ENCODE peak calls at places on chromosome 22, in ten cellular contexts. S is stimulated activated CD8-positive, alpha-beta memory T cell treated with anti-CD3 and anti-CD28 coated beads, Interleukin-7, amount 100 ng/mL, for 24 hours; K is GM03348; O is NCI-H2171 treated with DMSO at 0.1 percent for 48 hours; G is stromal cell of bone marrow; A is aorta; J is GM19239; N is germinal center; F is T-helper 9 cell; C is HTR-8/SVneo. D is an unnamed sample.

GRCh38 chr22:44263547-44263946 is 49.2 kb downstream of the SHISAL1 start:
- DNase-seq in S (no peak), K (no peak), O (no peak), G (no peak), A (peak; percentile 33), J (no peak), N (no peak), F (no peak), C (no peak), D (no peak)

GRCh38 chr22:38006906-38007305 is 22.6 kb upstream of the SOX10 start:
- DNase-seq in S (no peak), K (no peak), O (no peak), G (no peak), A (no peak), J (no peak), N (no peak), F (no peak), C (no peak), D (no peak)

GRCh38 chr22:45503816-45504702 is 1.4 kb downstream of the FBLN1 start:
- DNase-seq in S (no peak), K (peak; percentile 74), O (peak; percentile 95), G (no peak), A (peak; percentile 69), J (no peak), N (no peak), F (no peak), C (no peak), D (no peak)

GRCh38 chr22:49983148-49984042 is 22.8 kb downstream of the PIM3 start:
- DNase-seq in S (no peak), K (no peak), O (no peak), G (no peak), A (peak; percentile 75), J (no peak), N (peak; percentile 62), F (peak; percentile 54), C (no peak), D (no peak)

GRCh38 chr22:49968313-49968830 is 7.8 kb downstream of the PIM3 start:
- DNase-seq in S (no peak), K (no peak), O (no peak), G (no peak), A (no peak), J (no peak), N (no peak), F (no peak), C (no peak), D (no peak)

GRCh38 chr22:40035351-40035750 is 40.6 kb downstream of the FAM83F start:
- DNase-seq in S (no peak), K (no peak), O (no peak), G (no peak), A (peak; percentile 30), J (no peak), N (no peak), F (no peak), C (no peak), D (no peak)

GRCh38 chr22:30891443-30891755 is 77.2 kb downstream of the MORC2 start:
- DNase-seq in S (no peak), K (no peak), O (no peak), G (no peak), A (peak; percentile 65), J (no peak), N (no peak), F (no peak), C (no peak), D (no peak)

GRCh38 chr22:44580176-44580575 is 82.1 kb upstream of the RTL6 start:
- DNase-seq in S (no peak), K (no peak), O (no peak), G (no peak), A (peak; percentile 57), J (no peak), N (no peak), F (no peak), C (no peak), D (no peak)

GRCh38 chr22:27331526-27332281 is 469.9 kb downstream of the MN1 start:
- DNase-seq in S (no peak), K (peak; percentile 66), O (no peak), G (peak; percentile 31), A (peak; percentile 83), J (no peak), N (no peak), F (no peak), C (peak; percentile 35), D (no peak)

GRCh38 chr22:45155050-45155840 is 8.5 kb upstream of the NUP50 start:
- DNase-seq in S (no peak), K (no peak), O (peak; percentile 15), G (no peak), A (no peak), J (no peak), N (no peak), F (no peak), C (no peak), D (no peak)

GRCh38 chr22:42758929-42759629 is 38.4 kb upstream of the A4GALT start:
- DNase-seq in S (no peak), K (no peak), O (no peak), G (peak; percentile 68), A (no peak), J (no peak), N (no peak), F (no peak), C (no peak), D (no peak)

GRCh38 chr22:37529652-37530345 is 10.6 kb upstream of the CARD10 start:
- DNase-seq in S (no peak), K (no peak), O (peak; percentile 95), G (no peak), A (no peak), J (no peak), N (no peak), F (no peak), C (no peak), D (peak; percentile 58)

GRCh38 chr22:37940698-37941376 is 12.6 kb downstream of the C22orf23 start:
- DNase-seq in S (no peak), K (no peak), O (no peak), G (peak; percentile 77), A (no peak), J (no peak), N (no peak), F (no peak), C (no peak), D (no peak)

GRCh38 chr22:44972363-44973083 is 37.3 kb downstream of the PHF21B start:
- DNase-seq in S (no peak), K (no peak), O (no peak), G (no peak), A (no peak), J (no peak), N (no peak), F (no peak), C (no peak), D (peak; percentile 61)

GRCh38 chr22:26797910-26798309 is 140.5 kb downstream of the MIAT start:
- DNase-seq in S (no peak), K (no peak), O (no peak), G (no peak), A (no peak), J (no peak), N (no peak), F (no peak), C (no peak), D (peak; percentile 20)

GRCh38 chr22:44524806-44525205 is 26.8 kb upstream of the RTL6 start:
- DNase-seq in S (no peak), K (no peak), O (no peak), G (no peak), A (no peak), J (no peak), N (no peak), F (no peak), C (no peak), D (no peak)

GRCh38 chr22:21457023-21457787 is 10.0 kb upstream of the TMEM191C start:
- DNase-seq in S (no peak), K (no peak), O (no peak), G (no peak), A (peak; percentile 44), J (no peak), N (no peak), F (no peak), C (no peak), D (no peak)

GRCh38 chr22:22397292-22397870 is 111.2 kb downstream of the ZNF280B start:
- DNase-seq in S (no peak), K (peak; percentile 21), O (no peak), G (peak; percentile 49), A (no peak), J (no peak), N (no peak), F (no peak), C (no peak), D (no peak)

GRCh38 chr22:37222440-37222971 is 10.2 kb upstream of the SSTR3 start:
- DNase-seq in S (no peak), K (no peak), O (no peak), G (no peak), A (peak; percentile 58), J (no peak), N (no peak), F (no peak), C (no peak), D (peak; percentile 73)

GRCh38 chr22:24095816-24096215 is 84.7 kb downstream of the CABIN1 start:
- DNase-seq in S (no peak), K (no peak), O (peak; percentile 43), G (no peak), A (peak; percentile 22), J (no peak), N (no peak), F (no peak), C (no peak), D (no peak)

GRCh38 chr22:30079952-30080533 is at the start of gene HORMAD2:
- DNase-seq in S (no peak), K (peak; percentile 13), O (no peak), G (no peak), A (no peak), J (no peak), N (peak; percentile 70), F (no peak), C (no peak), D (peak; percentile 49)

GRCh38 chr22:47550524-47551437 is 788.3 kb downstream of the TBC1D22A start:
- DNase-seq in S (no peak), K (no peak), O (no peak), G (no peak), A (peak; percentile 55), J (no peak), N (no peak), F (no peak), C (no peak), D (no peak)

GRCh38 chr22:20781272-20781990 is 7.5 kb downstream of the SERPIND1 start:
- DNase-seq in S (peak; percentile 25), K (no peak), O (no peak), G (no peak), A (no peak), J (no peak), N (no peak), F (no peak), C (no peak), D (no peak)

GRCh38 chr22:25668437-25668836 is 73.6 kb upstream of the MYO18B start:
- DNase-seq in S (no peak), K (no peak), O (no peak), G (peak; percentile 81), A (no peak), J (no peak), N (no peak), F (no peak), C (no peak), D (no peak)

GRCh38 chr22:28925916-28926315 is 42.5 kb downstream of the ZNRF3 start:
- DNase-seq in S (no peak), K (no peak), O (no peak), G (no peak), A (peak; percentile 5), J (no peak), N (no peak), F (no peak), C (no peak), D (no peak)

GRCh38 chr22:41841085-41841712 is 8.3 kb downstream of the SREBF2 start:
- DNase-seq in S (no peak), K (no peak), O (no peak), G (no peak), A (no peak), J (no peak), N (no peak), F (no peak), C (no peak), D (no peak)

GRCh38 chr22:49733631-49734030 is 94.0 kb downstream of the BRD1 start:
- DNase-seq in S (no peak), K (no peak), O (no peak), G (no peak), A (no peak), J (no peak), N (no peak), F (no peak), C (no peak), D (no peak)

GRCh38 chr22:32462452-32462851 is 1.8 kb downstream of the BPIFC start:
- DNase-seq in S (no peak), K (no peak), O (no peak), G (no peak), A (no peak), J (no peak), N (no peak), F (no peak), C (no peak), D (no peak)